ENCODE peak calls at places on chromosomes 4 and X, in six cellular contexts. One of them, this sample, is unnamed.
A peak's percentile ranks its signal among the peaks of the same experiment; 100 is the strongest.

GRCh38 chr4:138910201-138910913 is 105.2 kb upstream of the NOCT start:
- DNase-seq in H1: no peak
- DNase-seq in WTC11: no peak
- DNase-seq in K562: peak; percentile 20
- DNase-seq in HCT116: no peak
- DNase-seq in SK-N-SH: peak; percentile 52
- DNase-seq in this sample: no peak

GRCh38 chr4:136864580-136865185 is 667.6 kb downstream of the PCDH18 start:
- DNase-seq in H1: no peak
- DNase-seq in WTC11: no peak
- DNase-seq in K562: peak; percentile 10
- DNase-seq in HCT116: peak; percentile 69
- DNase-seq in SK-N-SH: peak; percentile 36
- DNase-seq in this sample: peak; percentile 82

GRCh38 chr4:10732235-10732975 is 47.8 kb upstream of the CLNK start:
- DNase-seq in H1: no peak
- DNase-seq in WTC11: no peak
- DNase-seq in K562: no peak
- DNase-seq in HCT116: no peak
- DNase-seq in SK-N-SH: no peak
- DNase-seq in this sample: no peak

GRCh38 chr4:108411836-108412235 is 208.5 kb upstream of the RPL34 start:
- DNase-seq in H1: no peak
- DNase-seq in WTC11: no peak
- DNase-seq in K562: no peak
- DNase-seq in HCT116: no peak
- DNase-seq in SK-N-SH: no peak
- DNase-seq in this sample: no peak

GRCh38 chr4:52892880-52893279 is 30.8 kb downstream of the RASL11B start:
- DNase-seq in H1: no peak
- DNase-seq in WTC11: no peak
- DNase-seq in K562: no peak
- DNase-seq in HCT116: no peak
- DNase-seq in SK-N-SH: no peak
- DNase-seq in this sample: no peak

GRCh38 chr4:185115827-185116232 is 27.2 kb upstream of the SLC25A4 start:
- DNase-seq in H1: no peak
- DNase-seq in WTC11: peak; percentile 66
- DNase-seq in K562: peak; percentile 89
- DNase-seq in HCT116: no peak
- DNase-seq in SK-N-SH: peak; percentile 86
- DNase-seq in this sample: peak; percentile 51

GRCh38 chr4:188015025-188015778 is 19.6 kb downstream of the ZFP42 start:
- DNase-seq in H1: no peak
- DNase-seq in WTC11: peak; percentile 31
- DNase-seq in K562: no peak
- DNase-seq in HCT116: no peak
- DNase-seq in SK-N-SH: no peak
- DNase-seq in this sample: no peak

GRCh38 chrX:112512509-112512908 is 167.2 kb downstream of the LHFPL1 start:
- DNase-seq in H1: no peak
- DNase-seq in WTC11: peak; percentile 16
- DNase-seq in K562: no peak
- DNase-seq in HCT116: peak; percentile 0
- DNase-seq in SK-N-SH: no peak
- DNase-seq in this sample: no peak

GRCh38 chr4:5782829-5783476 is 72.0 kb downstream of the EVC start:
- DNase-seq in H1: no peak
- DNase-seq in WTC11: no peak
- DNase-seq in K562: no peak
- DNase-seq in HCT116: no peak
- DNase-seq in SK-N-SH: no peak
- DNase-seq in this sample: no peak

GRCh38 chr4:143421609-143422008 is 84.9 kb downstream of the GAB1 start:
- DNase-seq in H1: no peak
- DNase-seq in WTC11: no peak
- DNase-seq in K562: no peak
- DNase-seq in HCT116: no peak
- DNase-seq in SK-N-SH: no peak
- DNase-seq in this sample: no peak

GRCh38 chrX:141879616-141880015 is 24.1 kb upstream of the MAGEC1 start:
- DNase-seq in H1: no peak
- DNase-seq in WTC11: no peak
- DNase-seq in K562: no peak
- DNase-seq in HCT116: no peak
- DNase-seq in SK-N-SH: no peak
- DNase-seq in this sample: no peak

GRCh38 chr4:141457653-141458052 is 178.7 kb upstream of the IL15 start:
- DNase-seq in H1: no peak
- DNase-seq in WTC11: no peak
- DNase-seq in K562: no peak
- DNase-seq in HCT116: no peak
- DNase-seq in SK-N-SH: no peak
- DNase-seq in this sample: no peak

DNA sequence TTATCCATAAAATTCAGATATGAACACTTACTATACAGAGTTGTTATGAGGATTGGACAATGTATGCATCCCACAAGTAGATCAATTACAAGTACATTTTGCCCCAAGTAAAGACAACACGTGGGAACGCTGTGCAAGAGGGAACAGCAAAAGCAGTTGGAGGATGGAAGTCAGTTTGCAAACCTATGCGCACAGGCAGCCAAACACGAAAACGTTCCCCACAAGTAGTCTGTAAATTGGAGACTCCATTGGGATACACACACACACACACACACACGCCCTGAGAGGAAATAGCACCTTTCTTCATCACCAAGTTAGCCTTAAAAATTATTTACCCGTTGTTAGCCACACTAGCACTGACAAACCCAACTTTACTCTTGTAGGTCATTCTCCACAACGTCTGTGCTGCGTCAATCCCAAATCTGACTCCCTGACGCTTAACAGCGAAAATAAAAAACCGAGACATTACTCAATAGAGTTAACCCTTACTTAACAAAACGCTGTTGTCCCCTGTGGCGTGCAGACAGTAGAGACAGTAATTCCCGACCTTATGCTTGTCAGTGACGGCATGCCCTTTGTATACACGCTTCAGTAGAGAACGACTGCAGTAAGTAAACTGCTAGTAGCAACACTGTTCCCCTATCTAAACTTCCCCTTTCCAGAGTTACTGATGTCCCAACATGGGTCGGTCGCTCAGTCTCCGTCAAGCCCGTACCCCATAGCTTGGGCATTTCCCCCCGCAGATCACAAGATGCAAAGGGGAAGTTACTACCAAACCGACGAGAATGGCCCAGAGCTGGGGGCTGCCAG is 728 bp downstream of the MANBA start:
- DNase-seq in H1: no peak
- DNase-seq in WTC11: no peak
- DNase-seq in K562: no peak
- DNase-seq in HCT116: no peak
- DNase-seq in SK-N-SH: no peak
- DNase-seq in this sample: no peak
- TF ChIP-seq MAX in H1: peak; percentile 21
- TF ChIP-seq MAX in WTC11: no peak
- TF ChIP-seq MAX in K562: no peak
- TF ChIP-seq MAX in HCT116: peak; percentile 7
- TF ChIP-seq MAX in SK-N-SH: peak; percentile 13
- TF ChIP-seq MAX in this sample: no peak

GRCh38 chrX:1595711-1596060 is 4.3 kb downstream of the AKAP17A start:
- DNase-seq in H1: no peak
- DNase-seq in WTC11: no peak
- DNase-seq in K562: no peak
- DNase-seq in HCT116: no peak
- DNase-seq in SK-N-SH: no peak
- DNase-seq in this sample: no peak

GRCh38 chrX:1596676-1597344 is 5.4 kb downstream of the AKAP17A start:
- DNase-seq in H1: no peak
- DNase-seq in WTC11: no peak
- DNase-seq in K562: no peak
- DNase-seq in HCT116: no peak
- DNase-seq in SK-N-SH: no peak
- DNase-seq in this sample: no peak

GRCh38 chrX:1598876-1599790 is 7.7 kb downstream of the AKAP17A start:
- DNase-seq in H1: no peak
- DNase-seq in WTC11: no peak
- DNase-seq in K562: no peak
- DNase-seq in HCT116: no peak
- DNase-seq in SK-N-SH: no peak
- DNase-seq in this sample: no peak

GRCh38 chrX:1598021-1598875 is 6.8 kb downstream of the AKAP17A start:
- DNase-seq in H1: no peak
- DNase-seq in WTC11: no peak
- DNase-seq in K562: no peak
- DNase-seq in HCT116: no peak
- DNase-seq in SK-N-SH: no peak
- DNase-seq in this sample: no peak

GRCh38 chrX:1597345-1598020 is 6.1 kb downstream of the AKAP17A start:
- DNase-seq in H1: no peak
- DNase-seq in WTC11: no peak
- DNase-seq in K562: no peak
- DNase-seq in HCT116: no peak
- DNase-seq in SK-N-SH: no peak
- DNase-seq in this sample: no peak
- TF ChIP-seq MAX in H1: no peak
- TF ChIP-seq MAX in WTC11: no peak
- TF ChIP-seq MAX in K562: no peak
- TF ChIP-seq MAX in HCT116: no peak
- TF ChIP-seq MAX in SK-N-SH: no peak
- TF ChIP-seq MAX in this sample: no peak

GRCh38 chr4:2792711-2793577 is at the start of gene SH3BP2:
- DNase-seq in H1: no peak
- DNase-seq in WTC11: peak; percentile 88
- DNase-seq in K562: peak; percentile 97
- DNase-seq in HCT116: peak; percentile 40
- DNase-seq in SK-N-SH: peak; percentile 96
- DNase-seq in this sample: peak; percentile 69
- TF ChIP-seq MAX in H1: peak; percentile 99
- TF ChIP-seq MAX in WTC11: peak; percentile 98
- TF ChIP-seq MAX in K562: no peak
- TF ChIP-seq MAX in HCT116: no peak
- TF ChIP-seq MAX in SK-N-SH: peak; percentile 86
- TF ChIP-seq MAX in this sample: no peak

GRCh38 chrX:151402719-151403390 is 5.8 kb downstream of the VMA21 start:
- DNase-seq in H1: no peak
- DNase-seq in WTC11: no peak
- DNase-seq in K562: no peak
- DNase-seq in HCT116: no peak
- DNase-seq in SK-N-SH: peak; percentile 34
- DNase-seq in this sample: no peak
- TF ChIP-seq MAX in H1: no peak
- TF ChIP-seq MAX in WTC11: no peak
- TF ChIP-seq MAX in K562: no peak
- TF ChIP-seq MAX in HCT116: no peak
- TF ChIP-seq MAX in SK-N-SH: no peak
- TF ChIP-seq MAX in this sample: no peak

DNA sequence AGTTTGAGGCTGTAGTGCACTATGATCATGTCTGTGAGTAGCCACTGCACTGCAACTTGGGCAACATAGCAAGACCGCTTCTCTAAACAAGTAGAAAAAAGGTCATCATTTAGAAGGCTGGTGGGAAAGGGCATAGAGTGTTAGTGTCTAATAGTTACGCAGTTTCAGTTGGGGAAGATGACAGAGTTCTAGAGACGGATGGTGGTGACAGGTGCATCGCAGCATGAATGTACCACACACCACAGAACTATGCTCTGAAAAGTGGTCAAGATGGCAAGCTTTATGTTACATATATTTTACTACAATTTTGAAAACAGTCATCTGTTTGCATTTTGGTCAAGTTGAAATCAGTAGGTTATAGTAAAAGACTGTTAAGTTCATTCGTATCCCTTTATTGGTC is 23.7 kb upstream of the CLDN34 start:
- DNase-seq in H1: no peak
- DNase-seq in WTC11: no peak
- DNase-seq in K562: no peak
- DNase-seq in HCT116: no peak
- DNase-seq in SK-N-SH: no peak
- DNase-seq in this sample: no peak
- TF ChIP-seq MAX in H1: no peak
- TF ChIP-seq MAX in WTC11: no peak
- TF ChIP-seq MAX in K562: no peak
- TF ChIP-seq MAX in HCT116: no peak
- TF ChIP-seq MAX in SK-N-SH: no peak
- TF ChIP-seq MAX in this sample: no peak

This sample was measured in endothelial cell of umbilical vein.